ENCODE peak calls at places on chromosomes 5 and 9, in nine cellular contexts. F, A, O, I, J, Z, W, X and T are unnamed samples.

GRCh38 chr9:87157366-87158031 is 210.2 kb upstream of the GAS1 start:
- DNase-seq in F (peak; percentile 31), A (no peak), O (no peak), I (peak; percentile 47), J (no peak), Z (no peak), W (no peak), X (no peak), T (no peak)

GRCh38 chr5:69512740-69513260 is 20.2 kb downstream of the OCLN start:
- DNase-seq in F (no peak), A (no peak), O (no peak), I (peak; percentile 90), J (no peak), Z (no peak), W (no peak), X (no peak), T (no peak)

GRCh38 chr5:154308457-154309360 is 118.2 kb downstream of the GALNT10 start:
- DNase-seq in F (no peak), A (no peak), O (no peak), I (peak; percentile 92), J (no peak), Z (no peak), W (no peak), X (no peak), T (no peak)

GRCh38 chr5:14171621-14172020 is 28.5 kb downstream of the TRIO start:
- DNase-seq in F (no peak), A (no peak), O (no peak), I (peak; percentile 77), J (no peak), Z (no peak), W (no peak), X (no peak), T (no peak)

GRCh38 chr5:109997191-109997590 is 307.5 kb downstream of the MAN2A1 start:
- DNase-seq in F (no peak), A (peak; percentile 13), O (no peak), I (no peak), J (no peak), Z (no peak), W (no peak), X (no peak), T (no peak)

GRCh38 chr5:131536211-131536826 is 98.7 kb downstream of the RAPGEF6 start:
- DNase-seq in F (peak; percentile 75), A (no peak), O (no peak), I (peak; percentile 66), J (no peak), Z (no peak), W (no peak), X (no peak), T (no peak)

GRCh38 chr9:10612649-10613398 is at the start of gene PTPRD:
- DNase-seq in F (peak; percentile 30), A (peak; percentile 89), O (no peak), I (peak; percentile 40), J (no peak), Z (peak; percentile 19), W (no peak), X (no peak), T (no peak)

GRCh38 chr9:108580021-108580439 is 275.8 kb downstream of the ACTL7B start:
- DNase-seq in F (no peak), A (no peak), O (no peak), I (no peak), J (no peak), Z (peak; percentile 55), W (no peak), X (no peak), T (no peak)

GRCh38 chr5:16465544-16466432 is at the start of gene ZNF622:
- DNase-seq in F (peak; percentile 91), A (peak; percentile 96), O (peak; percentile 29), I (peak; percentile 91), J (peak; percentile 81), Z (peak; percentile 88), W (peak; percentile 93), X (peak; percentile 83), T (peak; percentile 83)

GRCh38 chr9:96515629-96516470 is 65.9 kb downstream of the HABP4 start:
- DNase-seq in F (no peak), A (no peak), O (no peak), I (peak; percentile 64), J (no peak), Z (no peak), W (no peak), X (no peak), T (no peak)

GRCh38 chr5:24381861-24382460 is 262.8 kb downstream of the CDH10 start:
- DNase-seq in F (no peak), A (peak; percentile 11), O (no peak), I (peak; percentile 51), J (no peak), Z (no peak), W (no peak), X (no peak), T (no peak)

GRCh38 chr5:171307843-171308452 is 1.1 kb upstream of the TLX3 start:
- DNase-seq in F (no peak), A (peak; percentile 28), O (no peak), I (no peak), J (no peak), Z (no peak), W (no peak), X (no peak), T (no peak)

GRCh38 chr9:88460583-88461332 is 72.5 kb downstream of the SPIN1 start:
- DNase-seq in F (no peak), A (peak; percentile 79), O (no peak), I (peak; percentile 64), J (no peak), Z (no peak), W (no peak), X (no peak), T (no peak)

GRCh38 chr5:65861830-65862241 is 64.5 kb upstream of the ERBIN start:
- DNase-seq in F (no peak), A (no peak), O (no peak), I (peak; percentile 94), J (no peak), Z (peak; percentile 75), W (no peak), X (no peak), T (no peak)